ENCODE peak calls at places on chromosomes 12 and 14, in eight cellular contexts. One of them, this sample, is unnamed.

GRCh38 chr12:4118017-4118510 is 155.5 kb upstream of the CCND2 start:
- DNase-seq in nephron progenitor cell: no peak
- DNase-seq in activated CD8-positive, alpha-beta T cell treated with anti-CD3 and anti-CD28 coated beads for 36 hours: no peak
- DNase-seq in Peyer's patch: peak
- DNase-seq in HCT116: no peak
- DNase-seq in cardiac fibroblast: peak
- DNase-seq in A549: no peak
- DNase-seq in Caco-2: no peak
- DNase-seq in this sample: peak

GRCh38 chr12:11763760-11764520 is 114.5 kb downstream of the ETV6 start:
- DNase-seq in cardiac fibroblast: peak
- DNase-seq in Caco-2: peak
- DNase-seq in A549: no peak
- DNase-seq in Peyer's patch: no peak
- DNase-seq in activated CD8-positive, alpha-beta T cell treated with anti-CD3 and anti-CD28 coated beads for 36 hours: no peak
- DNase-seq in HCT116: no peak
- DNase-seq in nephron progenitor cell: no peak
- DNase-seq in this sample: no peak

GRCh38 chr14:50542941-50543418 is 10.6 kb upstream of the MAP4K5 start:
- DNase-seq in A549: peak
- DNase-seq in Peyer's patch: peak
- DNase-seq in activated CD8-positive, alpha-beta T cell treated with anti-CD3 and anti-CD28 coated beads for 36 hours: peak
- DNase-seq in HCT116: peak
- DNase-seq in nephron progenitor cell: peak
- DNase-seq in Caco-2: peak
- DNase-seq in cardiac fibroblast: peak
- DNase-seq in this sample: no peak

GRCh38 chr12:64039285-64039871 is 182.7 kb downstream of the KICS2 start:
- DNase-seq in nephron progenitor cell: no peak
- DNase-seq in Caco-2: peak
- DNase-seq in cardiac fibroblast: peak
- DNase-seq in activated CD8-positive, alpha-beta T cell treated with anti-CD3 and anti-CD28 coated beads for 36 hours: no peak
- DNase-seq in Peyer's patch: no peak
- DNase-seq in HCT116: no peak
- DNase-seq in A549: peak
- DNase-seq in this sample: no peak

GRCh38 chr12:18382486-18382885 is 121.2 kb downstream of the PIK3C2G start:
- DNase-seq in A549: no peak
- DNase-seq in cardiac fibroblast: peak
- DNase-seq in activated CD8-positive, alpha-beta T cell treated with anti-CD3 and anti-CD28 coated beads for 36 hours: no peak
- DNase-seq in Peyer's patch: no peak
- DNase-seq in Caco-2: no peak
- DNase-seq in nephron progenitor cell: no peak
- DNase-seq in HCT116: no peak
- DNase-seq in this sample: no peak

GRCh38 chr12:98440165-98440581 is 75.2 kb upstream of the TMPO start:
- DNase-seq in cardiac fibroblast: peak
- DNase-seq in Peyer's patch: no peak
- DNase-seq in nephron progenitor cell: no peak
- DNase-seq in activated CD8-positive, alpha-beta T cell treated with anti-CD3 and anti-CD28 coated beads for 36 hours: no peak
- DNase-seq in HCT116: no peak
- DNase-seq in A549: peak
- DNase-seq in Caco-2: peak
- DNase-seq in this sample: peak

GRCh38 chr12:91805031-91805430 is 340.6 kb downstream of the BTG1 start:
- DNase-seq in Caco-2: no peak
- DNase-seq in Peyer's patch: no peak
- DNase-seq in activated CD8-positive, alpha-beta T cell treated with anti-CD3 and anti-CD28 coated beads for 36 hours: no peak
- DNase-seq in cardiac fibroblast: no peak
- DNase-seq in A549: no peak
- DNase-seq in nephron progenitor cell: no peak
- DNase-seq in HCT116: no peak
- DNase-seq in this sample: no peak

GRCh38 chr12:15230137-15230536 is 8.9 kb upstream of the RERG start:
- DNase-seq in Caco-2: no peak
- DNase-seq in A549: no peak
- DNase-seq in activated CD8-positive, alpha-beta T cell treated with anti-CD3 and anti-CD28 coated beads for 36 hours: no peak
- DNase-seq in Peyer's patch: no peak
- DNase-seq in cardiac fibroblast: peak
- DNase-seq in nephron progenitor cell: no peak
- DNase-seq in HCT116: no peak
- DNase-seq in this sample: no peak

GRCh38 chr12:113504917-113505316 is 33.2 kb upstream of the LHX5 start:
- DNase-seq in Peyer's patch: no peak
- DNase-seq in HCT116: no peak
- DNase-seq in A549: no peak
- DNase-seq in activated CD8-positive, alpha-beta T cell treated with anti-CD3 and anti-CD28 coated beads for 36 hours: no peak
- DNase-seq in nephron progenitor cell: no peak
- DNase-seq in Caco-2: no peak
- DNase-seq in cardiac fibroblast: no peak
- DNase-seq in this sample: no peak

GRCh38 chr14:20631023-20631820 is 10.3 kb downstream of the OR6S1 start:
- DNase-seq in cardiac fibroblast: peak
- DNase-seq in Caco-2: peak
- DNase-seq in Peyer's patch: no peak
- DNase-seq in HCT116: no peak
- DNase-seq in A549: peak
- DNase-seq in activated CD8-positive, alpha-beta T cell treated with anti-CD3 and anti-CD28 coated beads for 36 hours: peak
- DNase-seq in nephron progenitor cell: peak
- DNase-seq in this sample: no peak

GRCh38 chr12:25241171-25242020 is 9.3 kb downstream of the KRAS start:
- DNase-seq in activated CD8-positive, alpha-beta T cell treated with anti-CD3 and anti-CD28 coated beads for 36 hours: peak
- DNase-seq in nephron progenitor cell: no peak
- DNase-seq in cardiac fibroblast: peak
- DNase-seq in A549: peak
- DNase-seq in Caco-2: no peak
- DNase-seq in HCT116: peak
- DNase-seq in Peyer's patch: no peak
- DNase-seq in this sample: no peak

GRCh38 chr12:22851532-22851931 is 226.6 kb downstream of the ETNK1 start:
- DNase-seq in A549: no peak
- DNase-seq in cardiac fibroblast: no peak
- DNase-seq in Caco-2: no peak
- DNase-seq in Peyer's patch: no peak
- DNase-seq in HCT116: no peak
- DNase-seq in nephron progenitor cell: no peak
- DNase-seq in activated CD8-positive, alpha-beta T cell treated with anti-CD3 and anti-CD28 coated beads for 36 hours: no peak
- DNase-seq in this sample: no peak

GRCh38 chr12:72207094-72207493 is 65.1 kb upstream of the TRHDE start:
- DNase-seq in cardiac fibroblast: no peak
- DNase-seq in Peyer's patch: no peak
- DNase-seq in HCT116: no peak
- DNase-seq in Caco-2: no peak
- DNase-seq in A549: no peak
- DNase-seq in nephron progenitor cell: no peak
- DNase-seq in activated CD8-positive, alpha-beta T cell treated with anti-CD3 and anti-CD28 coated beads for 36 hours: no peak
- DNase-seq in this sample: no peak

GRCh38 chr12:29425722-29426121 is 44.8 kb upstream of the ERGIC2 start:
- DNase-seq in Caco-2: no peak
- DNase-seq in cardiac fibroblast: peak
- DNase-seq in nephron progenitor cell: no peak
- DNase-seq in A549: no peak
- DNase-seq in activated CD8-positive, alpha-beta T cell treated with anti-CD3 and anti-CD28 coated beads for 36 hours: no peak
- DNase-seq in Peyer's patch: no peak
- DNase-seq in HCT116: no peak
- DNase-seq in this sample: no peak

GRCh38 chr14:75283162-75283883 is 4.7 kb downstream of the FOS start:
- DNase-seq in Peyer's patch: no peak
- DNase-seq in cardiac fibroblast: peak
- DNase-seq in HCT116: no peak
- DNase-seq in activated CD8-positive, alpha-beta T cell treated with anti-CD3 and anti-CD28 coated beads for 36 hours: no peak
- DNase-seq in Caco-2: peak
- DNase-seq in nephron progenitor cell: no peak
- DNase-seq in A549: peak
- DNase-seq in this sample: no peak
- TF ChIP-seq CTCF in Peyer's patch: peak
- TF ChIP-seq CTCF in cardiac fibroblast: peak
- TF ChIP-seq CTCF in HCT116: peak
- TF ChIP-seq CTCF in activated CD8-positive, alpha-beta T cell treated with anti-CD3 and anti-CD28 coated beads for 36 hours: no peak
- TF ChIP-seq CTCF in Caco-2: no peak
- TF ChIP-seq CTCF in nephron progenitor cell: no peak
- TF ChIP-seq CTCF in A549: no peak
- TF ChIP-seq CTCF in this sample: peak

GRCh38 chr14:82009076-82009475 is 475.4 kb upstream of the SEL1L start:
- DNase-seq in A549: no peak
- DNase-seq in HCT116: no peak
- DNase-seq in cardiac fibroblast: no peak
- DNase-seq in Peyer's patch: no peak
- DNase-seq in activated CD8-positive, alpha-beta T cell treated with anti-CD3 and anti-CD28 coated beads for 36 hours: peak
- DNase-seq in nephron progenitor cell: peak
- DNase-seq in Caco-2: peak
- DNase-seq in this sample: no peak
- TF ChIP-seq CTCF in A549: no peak
- TF ChIP-seq CTCF in HCT116: no peak
- TF ChIP-seq CTCF in cardiac fibroblast: no peak
- TF ChIP-seq CTCF in Peyer's patch: no peak
- TF ChIP-seq CTCF in activated CD8-positive, alpha-beta T cell treated with anti-CD3 and anti-CD28 coated beads for 36 hours: peak
- TF ChIP-seq CTCF in nephron progenitor cell: peak
- TF ChIP-seq CTCF in Caco-2: peak
- TF ChIP-seq CTCF in this sample: peak

DNA sequence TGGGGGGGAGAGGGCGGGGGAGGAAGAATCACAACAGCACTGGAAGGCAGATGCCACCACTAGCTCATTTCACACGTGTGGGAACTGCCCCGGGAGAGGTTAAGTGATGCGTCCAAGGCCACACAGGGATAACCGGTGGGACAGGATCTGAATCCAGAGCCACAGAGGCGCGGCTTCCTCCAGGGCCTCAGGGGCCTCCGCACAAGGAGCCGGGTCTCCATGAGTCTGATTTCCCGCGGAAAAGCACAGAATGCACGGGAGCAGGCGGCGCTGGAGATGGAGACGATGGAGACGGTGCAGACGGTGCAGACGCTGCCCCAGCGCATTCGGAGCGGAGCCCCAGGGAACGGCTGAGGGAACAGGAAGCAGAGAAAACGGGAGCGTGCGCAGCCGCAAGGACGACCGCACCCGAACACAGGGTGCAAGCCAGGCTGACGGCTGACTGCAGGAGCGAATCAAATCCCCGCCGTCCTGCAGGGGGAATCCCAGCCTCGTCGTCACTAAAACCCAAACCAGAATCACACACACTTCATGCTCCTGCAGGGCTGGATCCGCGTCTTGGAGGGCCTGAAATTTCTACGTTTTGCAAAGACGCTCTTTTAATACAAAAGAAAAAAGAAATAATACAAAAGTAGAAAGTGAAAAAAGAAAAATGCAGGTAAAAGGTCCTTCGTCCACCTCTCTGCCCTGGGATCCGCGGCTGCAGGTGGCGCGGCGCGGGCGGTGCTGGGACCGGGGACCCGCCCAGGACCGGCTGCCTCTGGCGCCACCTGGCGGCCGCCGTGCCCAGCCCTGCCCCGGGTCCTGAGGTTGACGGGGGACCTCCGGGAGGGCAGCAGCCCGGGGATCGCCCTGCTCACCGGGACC is 20.4 kb downstream of the STX2 start:
- DNase-seq in Peyer's patch: peak
- DNase-seq in cardiac fibroblast: peak
- DNase-seq in activated CD8-positive, alpha-beta T cell treated with anti-CD3 and anti-CD28 coated beads for 36 hours: peak
- DNase-seq in nephron progenitor cell: peak
- DNase-seq in Caco-2: peak
- DNase-seq in A549: peak
- DNase-seq in HCT116: no peak
- DNase-seq in this sample: no peak
- TF ChIP-seq CTCF in Peyer's patch: peak
- TF ChIP-seq CTCF in cardiac fibroblast: peak
- TF ChIP-seq CTCF in activated CD8-positive, alpha-beta T cell treated with anti-CD3 and anti-CD28 coated beads for 36 hours: peak
- TF ChIP-seq CTCF in nephron progenitor cell: peak
- TF ChIP-seq CTCF in Caco-2: peak
- TF ChIP-seq CTCF in A549: peak
- TF ChIP-seq CTCF in HCT116: peak
- TF ChIP-seq CTCF in this sample: peak

DNA sequence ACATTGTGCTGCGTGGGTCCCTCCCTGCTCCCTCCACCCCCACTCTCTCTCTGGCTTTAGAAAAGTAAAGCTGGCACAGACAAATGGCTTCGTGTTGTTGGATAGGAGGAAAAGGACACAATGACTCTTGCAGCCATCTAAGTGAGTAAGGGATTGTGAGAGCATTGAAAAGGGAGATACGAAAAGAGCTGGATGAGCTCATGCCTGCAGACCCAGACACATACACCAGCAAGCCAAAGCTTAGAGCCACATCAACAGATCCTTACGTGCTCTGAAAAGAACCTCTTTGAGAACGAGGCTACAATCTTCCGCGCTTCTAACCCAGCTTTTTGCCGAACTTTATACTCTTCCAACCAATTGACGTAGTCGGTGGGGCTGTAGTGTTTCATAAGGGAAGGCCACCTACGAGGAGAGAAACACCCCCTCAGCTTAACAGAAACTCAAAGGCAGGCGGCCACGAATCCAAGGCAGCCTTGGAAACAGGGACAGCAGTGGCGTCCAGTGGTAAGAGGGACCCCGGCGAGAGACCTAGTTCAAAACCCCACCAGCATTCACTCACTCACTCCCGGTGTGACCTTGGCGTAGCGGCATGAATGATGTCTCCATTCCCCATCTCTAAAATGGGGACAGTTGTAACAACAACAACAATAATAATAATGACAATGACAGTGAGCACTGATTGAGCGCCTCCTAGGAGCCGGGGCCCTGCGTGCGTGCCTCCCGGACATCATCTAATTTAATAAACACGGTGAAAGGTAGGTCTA is 1.1 kb downstream of the FBXO21 start:
- DNase-seq in nephron progenitor cell: no peak
- DNase-seq in cardiac fibroblast: peak
- DNase-seq in HCT116: no peak
- DNase-seq in activated CD8-positive, alpha-beta T cell treated with anti-CD3 and anti-CD28 coated beads for 36 hours: no peak
- DNase-seq in Caco-2: no peak
- DNase-seq in Peyer's patch: no peak
- DNase-seq in A549: peak
- DNase-seq in this sample: no peak
- TF ChIP-seq CTCF in nephron progenitor cell: no peak
- TF ChIP-seq CTCF in cardiac fibroblast: no peak
- TF ChIP-seq CTCF in HCT116: no peak
- TF ChIP-seq CTCF in activated CD8-positive, alpha-beta T cell treated with anti-CD3 and anti-CD28 coated beads for 36 hours: no peak
- TF ChIP-seq CTCF in Caco-2: no peak
- TF ChIP-seq CTCF in Peyer's patch: no peak
- TF ChIP-seq CTCF in A549: no peak
- TF ChIP-seq CTCF in this sample: peak

This sample was measured in RWPE2.